ENCODE peak calls at places on chromosome 17, in four cellular contexts. One of them, this sample, is unnamed.

GRCh38 chr17:41126412-41126811 is 2.4 kb upstream of the KRTAP4-12 start:
- DNase-seq in SK-N-SH: no peak
- DNase-seq in K562: no peak
- DNase-seq in H1: no peak
- DNase-seq in this sample: no peak

GRCh38 chr17:37176683-37177082 is 199.1 kb upstream of the C17orf78 start:
- DNase-seq in SK-N-SH: no peak
- DNase-seq in K562: no peak
- DNase-seq in H1: no peak
- DNase-seq in this sample: no peak

GRCh38 chr17:16465861-16466338 is 26.1 kb downstream of the LRRC75A start:
- DNase-seq in SK-N-SH: no peak
- DNase-seq in K562: no peak
- DNase-seq in H1: no peak
- DNase-seq in this sample: no peak

GRCh38 chr17:72404872-72405271 is 284.1 kb downstream of the SOX9 start:
- DNase-seq in SK-N-SH: no peak
- DNase-seq in K562: no peak
- DNase-seq in H1: no peak
- DNase-seq in this sample: no peak

GRCh38 chr17:45974916-45975630 is 24.0 kb upstream of the STH start:
- DNase-seq in SK-N-SH: no peak
- DNase-seq in K562: no peak
- DNase-seq in H1: no peak
- DNase-seq in this sample: no peak

GRCh38 chr17:66767164-66767933 is 67.6 kb upstream of the CACNG5 start:
- DNase-seq in SK-N-SH: no peak
- DNase-seq in K562: no peak
- DNase-seq in H1: no peak
- DNase-seq in this sample: no peak

GRCh38 chr17:71926746-71927398 is 193.9 kb upstream of the SOX9 start:
- DNase-seq in SK-N-SH: no peak
- DNase-seq in K562: no peak
- DNase-seq in H1: no peak
- DNase-seq in this sample: no peak

GRCh38 chr17:17121162-17121561 is 78.9 kb downstream of the MPRIP start:
- DNase-seq in SK-N-SH: no peak
- DNase-seq in K562: no peak
- DNase-seq in H1: no peak
- DNase-seq in this sample: no peak

GRCh38 chr17:62791235-62792121 is 16.6 kb downstream of the MARCHF10 start:
- DNase-seq in SK-N-SH: no peak
- DNase-seq in K562: no peak
- DNase-seq in H1: no peak
- DNase-seq in this sample: no peak

GRCh38 chr17:65987988-65988387 is 203.9 kb downstream of the CEP112 start:
- DNase-seq in SK-N-SH: no peak
- DNase-seq in K562: no peak
- DNase-seq in H1: no peak
- DNase-seq in this sample: peak; percentile 5

GRCh38 chr17:4488989-4489595 is 9.6 kb upstream of the SPNS2 start:
- DNase-seq in SK-N-SH: no peak
- DNase-seq in K562: no peak
- DNase-seq in H1: no peak
- DNase-seq in this sample: no peak

GRCh38 chr17:27477050-27477647 is 20.9 kb downstream of the KSR1 start:
- DNase-seq in SK-N-SH: no peak
- DNase-seq in K562: no peak
- DNase-seq in H1: no peak
- DNase-seq in this sample: peak; percentile 82

GRCh38 chr17:45852535-45853297 is 8.0 kb downstream of the SPPL2C start:
- DNase-seq in SK-N-SH: peak; percentile 84
- DNase-seq in K562: peak; percentile 70
- DNase-seq in H1: peak; percentile 13
- DNase-seq in this sample: no peak

GRCh38 chr17:74280093-74280513 is 6.1 kb downstream of the DNAI2 start:
- DNase-seq in SK-N-SH: no peak
- DNase-seq in K562: no peak
- DNase-seq in H1: no peak
- DNase-seq in this sample: no peak

GRCh38 chr17:73203135-73203787 is 10.4 kb downstream of the COG1 start:
- DNase-seq in SK-N-SH: no peak
- DNase-seq in K562: no peak
- DNase-seq in H1: no peak
- DNase-seq in this sample: no peak

GRCh38 chr17:67696347-67696746 is 21.4 kb upstream of the NOL11 start:
- DNase-seq in SK-N-SH: no peak
- DNase-seq in K562: no peak
- DNase-seq in H1: no peak
- DNase-seq in this sample: no peak

GRCh38 chr17:31704483-31704882 is 154.6 kb downstream of the COPRS start:
- DNase-seq in SK-N-SH: no peak
- DNase-seq in K562: no peak
- DNase-seq in H1: no peak
- DNase-seq in this sample: no peak

GRCh38 chr17:75153854-75154194 is 488 bp downstream of the JPT1 start:
- DNase-seq in SK-N-SH: no peak
- DNase-seq in K562: no peak
- DNase-seq in H1: no peak
- DNase-seq in this sample: no peak

DNA sequence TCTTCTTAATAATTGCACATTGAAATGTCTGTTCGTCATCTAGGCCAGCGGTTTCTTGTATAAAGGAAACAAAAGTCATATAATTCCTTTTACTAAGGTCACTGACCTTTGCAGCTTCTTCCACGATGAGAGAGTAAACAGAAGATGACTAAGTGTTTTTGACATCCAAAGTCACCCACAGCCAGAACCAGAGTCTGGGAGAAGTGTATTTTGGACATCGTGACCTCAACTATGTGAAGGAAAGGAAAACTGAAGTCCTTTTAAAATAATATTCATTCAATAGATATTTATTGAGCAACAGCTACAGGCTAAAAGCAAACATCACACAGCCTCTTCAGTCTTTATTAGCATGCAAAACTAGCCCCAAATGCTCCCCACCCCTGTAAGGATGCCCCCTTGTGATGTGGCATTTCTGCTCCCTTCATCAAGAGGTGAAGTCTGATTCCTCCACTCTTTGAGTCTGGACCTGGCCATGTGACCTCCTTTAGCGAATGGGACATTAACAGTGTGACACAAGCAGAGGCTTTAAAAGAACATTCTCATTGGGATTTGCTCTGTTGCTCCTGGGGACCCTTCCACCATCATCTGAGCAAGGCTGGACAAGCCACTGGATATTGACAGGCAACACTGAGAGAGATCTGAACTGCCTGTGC is 8.1 kb upstream of the PMP22 start:
- DNase-seq in SK-N-SH: no peak
- DNase-seq in K562: no peak
- DNase-seq in H1: no peak
- DNase-seq in this sample: no peak
- TF ChIP-seq NRF1 in SK-N-SH: no peak
- TF ChIP-seq NRF1 in K562: no peak
- TF ChIP-seq NRF1 in H1: no peak
- TF ChIP-seq NRF1 in this sample: no peak

GRCh38 chr17:79658811-79659207 is 48.0 kb upstream of the RBFOX3 start:
- DNase-seq in SK-N-SH: peak; percentile 77
- DNase-seq in K562: peak; percentile 38
- DNase-seq in H1: no peak
- DNase-seq in this sample: no peak

GRCh38 chr17:79655672-79656290 is 44.9 kb upstream of the RBFOX3 start:
- DNase-seq in SK-N-SH: no peak
- DNase-seq in K562: no peak
- DNase-seq in H1: no peak
- DNase-seq in this sample: no peak

GRCh38 chr17:79659376-79659775 is 48.5 kb upstream of the RBFOX3 start:
- DNase-seq in SK-N-SH: no peak
- DNase-seq in K562: no peak
- DNase-seq in H1: no peak
- DNase-seq in this sample: no peak

GRCh38 chr17:79657036-79657435 is 46.2 kb upstream of the RBFOX3 start:
- DNase-seq in SK-N-SH: no peak
- DNase-seq in K562: no peak
- DNase-seq in H1: no peak
- DNase-seq in this sample: no peak

GRCh38 chr17:79657861-79658810 is 47.3 kb upstream of the RBFOX3 start:
- DNase-seq in SK-N-SH: no peak
- DNase-seq in K562: no peak
- DNase-seq in H1: no peak
- DNase-seq in this sample: no peak
- TF ChIP-seq NRF1 in SK-N-SH: no peak
- TF ChIP-seq NRF1 in K562: no peak
- TF ChIP-seq NRF1 in H1: no peak
- TF ChIP-seq NRF1 in this sample: no peak

DNA sequence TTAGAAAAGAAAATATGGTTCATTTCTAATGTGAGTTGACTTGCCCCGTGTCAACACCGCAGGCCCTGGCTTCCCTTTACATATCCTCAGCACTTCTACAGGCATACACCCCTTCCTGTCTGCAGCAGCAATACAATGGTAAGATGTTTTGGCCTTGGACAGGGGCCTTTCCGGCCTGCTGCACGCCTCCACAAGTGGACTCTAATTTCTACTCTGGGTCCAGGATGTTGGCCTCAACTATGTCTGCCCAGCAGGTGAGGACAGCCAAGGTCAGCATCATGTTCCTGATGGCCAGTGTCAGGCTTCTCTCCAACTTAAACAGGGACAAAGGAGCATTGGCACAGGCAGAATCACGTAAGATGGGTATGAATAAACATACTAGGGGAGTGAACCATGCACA is 11.0 kb downstream of the C17orf67 start:
- DNase-seq in SK-N-SH: no peak
- DNase-seq in K562: no peak
- DNase-seq in H1: no peak
- DNase-seq in this sample: no peak
- TF ChIP-seq NRF1 in SK-N-SH: no peak
- TF ChIP-seq NRF1 in K562: no peak
- TF ChIP-seq NRF1 in H1: no peak
- TF ChIP-seq NRF1 in this sample: no peak

GRCh38 chr17:9140550-9141422 is 119.5 kb downstream of the NTN1 start:
- DNase-seq in SK-N-SH: no peak
- DNase-seq in K562: no peak
- DNase-seq in H1: no peak
- DNase-seq in this sample: no peak

GRCh38 chr17:9138161-9138717 is 116.9 kb downstream of the NTN1 start:
- DNase-seq in SK-N-SH: no peak
- DNase-seq in K562: no peak
- DNase-seq in H1: no peak
- DNase-seq in this sample: no peak

GRCh38 chr17:9141423-9141753 is 120.1 kb downstream of the NTN1 start:
- DNase-seq in SK-N-SH: no peak
- DNase-seq in K562: no peak
- DNase-seq in H1: no peak
- DNase-seq in this sample: no peak

GRCh38 chr17:9142772-9143494 is 121.6 kb downstream of the NTN1 start:
- DNase-seq in SK-N-SH: no peak
- DNase-seq in K562: no peak
- DNase-seq in H1: no peak
- DNase-seq in this sample: no peak

DNA sequence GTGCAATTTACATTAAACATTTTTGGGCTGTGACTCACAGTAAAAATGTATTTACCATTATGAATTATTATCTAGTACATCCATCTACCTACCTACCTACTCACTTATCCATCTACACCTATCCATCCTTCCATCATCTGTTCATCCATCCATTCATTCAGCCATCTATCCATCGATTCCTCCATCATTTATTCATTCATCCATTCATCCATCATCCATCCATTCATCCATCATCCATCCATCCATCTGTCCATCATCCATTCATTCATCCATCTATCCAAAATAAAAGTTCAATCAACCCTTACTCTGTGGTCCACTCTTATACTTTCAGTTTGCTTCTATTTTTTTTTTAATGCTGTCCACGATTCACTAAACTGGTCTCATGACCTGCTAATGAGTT is 118.4 kb downstream of the NTN1 start:
- DNase-seq in SK-N-SH: no peak
- DNase-seq in K562: no peak
- DNase-seq in H1: no peak
- DNase-seq in this sample: no peak
- TF ChIP-seq NRF1 in SK-N-SH: no peak
- TF ChIP-seq NRF1 in K562: no peak
- TF ChIP-seq NRF1 in H1: no peak
- TF ChIP-seq NRF1 in this sample: no peak

DNA sequence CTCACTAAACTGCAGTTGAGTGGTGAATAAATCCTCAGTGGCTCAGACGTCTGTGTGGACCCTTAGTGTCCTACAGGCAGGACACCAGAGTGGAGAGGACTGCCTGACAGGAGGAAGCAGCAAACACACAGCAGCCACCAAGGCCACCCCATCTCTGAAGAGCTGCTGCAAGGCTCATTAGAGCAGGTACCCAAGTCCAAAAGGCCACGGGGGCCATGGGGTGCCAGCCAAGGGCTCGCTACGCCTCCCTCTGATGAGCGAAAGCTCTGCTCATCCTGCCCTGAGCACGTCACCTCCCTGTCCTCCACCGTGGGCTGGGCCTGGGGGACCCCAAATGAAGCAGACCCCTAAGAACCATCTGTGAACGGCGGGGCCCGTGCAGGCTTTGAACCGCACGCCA is 70.1 kb upstream of the DOC2B start:
- DNase-seq in SK-N-SH: no peak
- DNase-seq in K562: no peak
- DNase-seq in H1: no peak
- DNase-seq in this sample: no peak
- TF ChIP-seq NRF1 in SK-N-SH: no peak
- TF ChIP-seq NRF1 in K562: no peak
- TF ChIP-seq NRF1 in H1: no peak
- TF ChIP-seq NRF1 in this sample: no peak

DNA sequence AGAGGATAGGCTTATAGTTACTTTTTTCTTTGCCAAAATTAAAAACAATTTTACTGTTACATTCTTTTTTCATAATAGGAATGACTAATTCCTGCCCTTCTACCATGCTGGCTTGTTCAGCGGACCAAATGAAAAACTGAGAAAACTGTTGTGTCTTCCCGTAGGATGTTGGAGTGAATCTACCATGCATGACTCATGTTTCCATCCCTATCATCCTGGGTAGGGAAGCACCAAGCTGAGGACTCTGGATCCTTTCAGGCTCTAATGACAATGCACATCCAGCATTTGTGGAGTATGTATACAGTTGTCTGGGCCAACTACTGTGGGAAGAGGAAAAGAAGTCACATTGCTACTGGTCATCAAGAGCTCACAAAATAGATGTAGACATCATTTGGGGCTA is 41.1 kb upstream of the DHX8 start:
- DNase-seq in SK-N-SH: no peak
- DNase-seq in K562: no peak
- DNase-seq in H1: no peak
- DNase-seq in this sample: no peak
- TF ChIP-seq NRF1 in SK-N-SH: no peak
- TF ChIP-seq NRF1 in K562: no peak
- TF ChIP-seq NRF1 in H1: no peak
- TF ChIP-seq NRF1 in this sample: no peak

This sample was measured in GM12878.